ENCODE peak calls at places on chromosomes 16 and 17, in six cellular contexts. G, J, R, A, X and F are unnamed samples.

GRCh38 chr16:89502319-89502843 is 5.8 kb upstream of the SPG7 start:
- DNase-seq in G (no peak), J (no peak), R (no peak), A (no peak), X (no peak), F (no peak)

GRCh38 chr17:57670769-57671545 is 74.1 kb downstream of the CCDC182 start:
- DNase-seq in G (no peak), J (no peak), R (no peak), A (no peak), X (no peak), F (no peak)

GRCh38 chr17:47660064-47660492 is 10.4 kb downstream of the KPNB1 start:
- DNase-seq in G (no peak), J (no peak), R (no peak), A (no peak), X (no peak), F (no peak)

GRCh38 chr16:57471852-57472664 is 9.6 kb downstream of the POLR2C start:
- DNase-seq in G (no peak), J (no peak), R (no peak), A (peak), X (no peak), F (no peak)

GRCh38 chr17:9254841-9255240 is 233.5 kb downstream of the NTN1 start:
- DNase-seq in G (no peak), J (no peak), R (no peak), A (no peak), X (no peak), F (no peak)

GRCh38 chr17:32274101-32274500 is 8.5 kb downstream of the RHBDL3 start:
- DNase-seq in G (no peak), J (no peak), R (no peak), A (no peak), X (no peak), F (no peak)

GRCh38 chr17:49715717-49716279 is 8.0 kb upstream of the SLC35B1 start:
- DNase-seq in G (no peak), J (no peak), R (no peak), A (no peak), X (no peak), F (no peak)

GRCh38 chr17:751269-752001 is 629 bp downstream of the GEMIN4 start:
- DNase-seq in G (no peak), J (peak), R (no peak), A (peak), X (peak), F (no peak)

GRCh38 chr17:47810200-47810821 is 11.3 kb downstream of the OSBPL7 start:
- DNase-seq in G (no peak), J (no peak), R (no peak), A (no peak), X (no peak), F (no peak)

GRCh38 chr16:77993586-77993985 is 28.8 kb upstream of the CLEC3A start:
- DNase-seq in G (no peak), J (no peak), R (no peak), A (no peak), X (no peak), F (no peak)

GRCh38 chr17:50129946-50130777 is at the start of gene SAMD14:
- DNase-seq in G (peak), J (no peak), R (peak), A (peak), X (no peak), F (no peak)

GRCh38 chr16:75379911-75380847 is 53.1 kb downstream of the CFDP1 start:
- DNase-seq in G (peak), J (no peak), R (no peak), A (no peak), X (no peak), F (no peak)

GRCh38 chr16:47029724-47030123 is 56.2 kb upstream of the DNAJA2 start:
- DNase-seq in G (no peak), J (no peak), R (no peak), A (no peak), X (no peak), F (no peak)

GRCh38 chr17:3935140-3935542 is 18.9 kb upstream of the P2RX1 start:
- DNase-seq in G (no peak), J (peak), R (peak), A (peak), X (peak), F (no peak)

GRCh38 chr16:88086571-88087516 is 135.6 kb downstream of the BANP start:
- DNase-seq in G (no peak), J (no peak), R (no peak), A (no peak), X (no peak), F (no peak)
- H3K27ac ChIP-seq in G (no peak), J (no peak), R (no peak), A (no peak), X (no peak), F (no peak)

DNA sequence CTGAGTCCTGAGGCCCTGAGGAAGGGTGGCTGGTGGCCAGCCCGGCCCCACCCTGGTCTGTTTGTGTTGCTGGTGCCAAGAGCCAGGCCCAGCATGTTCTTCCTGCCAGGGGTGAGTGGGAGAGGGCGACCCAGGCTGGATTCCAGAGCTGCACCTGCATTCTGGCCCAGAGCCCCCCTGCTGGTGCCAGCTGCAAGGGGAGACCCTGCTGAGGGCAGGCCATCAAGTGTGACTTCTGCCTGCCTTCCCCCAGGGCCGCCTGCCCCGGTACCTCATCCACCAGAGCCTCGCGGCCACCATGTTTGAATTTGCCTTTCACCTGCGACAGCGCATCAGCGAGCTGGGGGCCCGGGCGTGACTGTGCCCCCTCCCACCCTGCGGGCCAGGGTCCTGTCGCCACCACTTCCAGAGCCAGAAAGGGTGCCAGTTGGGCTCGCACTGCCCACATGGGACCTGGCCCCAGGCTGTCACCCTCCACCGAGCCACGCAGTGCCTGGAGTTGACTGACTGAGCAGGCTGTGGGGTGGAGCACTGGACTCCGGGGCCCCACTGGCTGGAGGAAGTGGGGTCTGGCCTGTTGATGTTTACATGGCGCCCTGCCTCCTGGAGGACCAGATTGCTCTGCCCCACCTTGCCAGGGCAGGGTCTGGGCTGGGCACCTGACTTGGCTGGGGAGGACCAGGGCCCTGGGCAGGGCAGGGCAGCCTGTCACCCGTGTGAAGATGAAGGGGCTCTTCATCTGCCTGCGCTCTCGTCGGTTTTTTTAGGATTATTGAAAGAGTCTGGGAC is 2.4 kb upstream of the TCAP start:
- DNase-seq in G (no peak), J (no peak), R (peak), A (no peak), X (no peak), F (no peak)
- H3K27ac ChIP-seq in G (no peak), J (peak), R (peak), A (no peak), X (peak), F (peak)

DNA sequence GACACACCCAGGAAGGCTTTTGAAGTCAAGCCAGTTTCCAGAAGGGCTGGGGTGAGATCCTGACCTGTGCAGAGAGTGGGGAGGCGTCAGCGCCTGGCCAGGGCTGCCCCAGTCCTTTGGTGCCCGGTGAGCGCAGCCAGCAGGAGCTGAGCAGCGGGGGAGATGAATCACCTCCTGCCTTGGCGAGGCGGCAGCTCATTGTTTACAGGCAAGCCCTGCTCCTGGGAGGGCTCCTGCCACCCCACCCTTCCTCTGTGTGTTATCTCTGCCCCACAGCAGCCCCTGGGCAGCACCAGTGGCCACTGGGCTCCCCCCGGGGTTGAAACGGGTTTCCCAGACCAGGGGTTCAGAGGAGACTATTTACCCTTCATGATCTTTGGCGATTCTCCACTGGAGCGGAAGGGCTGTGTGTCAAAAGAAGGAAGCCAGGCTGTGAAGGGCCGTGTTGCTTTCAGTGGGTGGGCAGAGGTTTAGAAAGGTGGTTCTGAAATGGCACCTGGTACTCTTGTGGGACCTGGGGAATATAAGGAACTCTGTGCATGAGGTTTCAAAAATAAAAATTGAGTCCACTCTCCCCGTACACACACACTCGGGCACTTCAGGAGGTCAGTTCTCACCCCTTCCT is 14.1 kb upstream of the ITGB4 start:
- DNase-seq in G (no peak), J (peak), R (peak), A (no peak), X (peak), F (no peak)
- H3K27ac ChIP-seq in G (no peak), J (no peak), R (peak), A (peak), X (peak), F (peak)

GRCh38 chr17:83051423-83052240 is 27.8 kb upstream of the METRNL start:
- DNase-seq in G (peak), J (peak), R (peak), A (peak), X (peak), F (peak)

GRCh38 chr17:83052241-83052564 is 27.2 kb upstream of the METRNL start:
- DNase-seq in G (no peak), J (no peak), R (no peak), A (no peak), X (no peak), F (no peak)

GRCh38 chr17:83054518-83055125 is 24.8 kb upstream of the METRNL start:
- DNase-seq in G (no peak), J (no peak), R (no peak), A (no peak), X (no peak), F (peak)

GRCh38 chr17:83053779-83054451 is 25.5 kb upstream of the METRNL start:
- DNase-seq in G (no peak), J (no peak), R (no peak), A (no peak), X (peak), F (no peak)

GRCh38 chr17:83053021-83053778 is 26.2 kb upstream of the METRNL start:
- DNase-seq in G (no peak), J (no peak), R (no peak), A (no peak), X (peak), F (no peak)
- H3K27ac ChIP-seq in G (no peak), J (peak), R (peak), A (no peak), X (peak), F (peak)

GRCh38 chr17:2277430-2278170 is 26.0 kb downstream of the SMG6 start:
- DNase-seq in G (no peak), J (no peak), R (no peak), A (no peak), X (no peak), F (no peak)

GRCh38 chr17:2283302-2283701 is 20.3 kb downstream of the SMG6 start:
- DNase-seq in G (no peak), J (no peak), R (no peak), A (no peak), X (no peak), F (no peak)

GRCh38 chr17:2279707-2280106 is 23.9 kb downstream of the SMG6 start:
- DNase-seq in G (no peak), J (no peak), R (no peak), A (no peak), X (no peak), F (no peak)

GRCh38 chr17:2282297-2282873 is 21.2 kb downstream of the SMG6 start:
- DNase-seq in G (peak), J (no peak), R (no peak), A (peak), X (no peak), F (no peak)
- H3K27ac ChIP-seq in G (no peak), J (no peak), R (no peak), A (peak), X (no peak), F (no peak)

GRCh38 chr16:84618428-84619102 is 687 bp upstream of the COTL1 start:
- DNase-seq in G (no peak), J (peak), R (no peak), A (peak), X (no peak), F (no peak)
- H3K27ac ChIP-seq in G (no peak), J (no peak), R (no peak), A (peak), X (peak), F (no peak)

GRCh38 chr16:85936761-85937343 is 37.9 kb downstream of the IRF8 start:
- DNase-seq in G (no peak), J (no peak), R (no peak), A (no peak), X (no peak), F (no peak)

GRCh38 chr16:85941863-85942644 is 43.1 kb downstream of the IRF8 start:
- DNase-seq in G (no peak), J (no peak), R (no peak), A (no peak), X (no peak), F (no peak)

GRCh38 chr16:85935957-85936760 is 37.2 kb downstream of the IRF8 start:
- DNase-seq in G (peak), J (no peak), R (no peak), A (no peak), X (no peak), F (no peak)

GRCh38 chr16:85943702-85944101 is 44.7 kb downstream of the IRF8 start:
- DNase-seq in G (no peak), J (no peak), R (no peak), A (no peak), X (no peak), F (no peak)

DNA sequence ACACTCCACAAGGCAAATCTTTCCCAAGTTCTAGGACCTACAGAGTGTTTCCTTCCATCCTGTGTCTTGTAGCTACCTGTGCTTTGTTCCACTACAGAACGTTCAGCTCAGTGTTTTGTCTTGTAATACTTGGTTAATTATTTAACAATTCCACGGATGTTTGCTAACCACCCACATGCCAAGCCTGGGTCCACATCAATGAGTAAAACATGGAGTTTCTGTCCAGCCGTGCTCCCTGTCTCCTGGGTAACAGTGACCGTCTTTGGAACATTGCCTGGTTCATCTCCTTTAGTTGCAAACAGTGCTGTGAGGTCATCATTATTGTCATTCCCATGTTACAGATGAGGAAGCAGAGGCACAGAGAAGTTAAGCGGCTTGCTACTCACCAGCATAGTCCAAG is 41.3 kb downstream of the IRF8 start:
- DNase-seq in G (no peak), J (no peak), R (no peak), A (no peak), X (no peak), F (no peak)
- H3K27ac ChIP-seq in G (no peak), J (no peak), R (no peak), A (no peak), X (no peak), F (no peak)

GRCh38 chr16:51222016-51222415 is 70.9 kb upstream of the SALL1 start:
- DNase-seq in G (no peak), J (no peak), R (no peak), A (no peak), X (no peak), F (no peak)

GRCh38 chr16:51228097-51228659 is 77.1 kb upstream of the SALL1 start:
- DNase-seq in G (no peak), J (no peak), R (no peak), A (no peak), X (no peak), F (no peak)

GRCh38 chr16:51225902-51226301 is 74.8 kb upstream of the SALL1 start:
- DNase-seq in G (no peak), J (no peak), R (no peak), A (no peak), X (no peak), F (no peak)

DNA sequence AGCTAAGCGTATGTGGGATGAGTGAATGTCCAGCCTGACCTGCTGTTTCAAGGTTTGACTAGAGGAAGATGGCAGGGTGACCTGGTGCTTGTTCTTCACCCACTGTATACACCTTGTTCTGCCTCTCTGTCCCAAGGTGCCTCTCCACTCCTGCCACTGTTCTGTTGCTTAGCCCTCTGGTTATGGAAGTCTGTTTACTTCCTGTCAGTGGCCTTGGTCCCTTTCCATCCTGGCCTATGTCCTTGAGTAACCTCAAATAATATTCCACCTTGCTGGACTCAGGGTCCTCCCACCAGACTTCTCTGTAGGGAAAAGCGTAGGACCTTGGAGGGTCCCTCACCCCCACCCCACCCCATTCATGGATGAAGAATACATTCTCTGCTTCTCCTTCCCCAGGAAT is 73.2 kb upstream of the SALL1 start:
- DNase-seq in G (no peak), J (no peak), R (no peak), A (no peak), X (no peak), F (no peak)
- H3K27ac ChIP-seq in G (no peak), J (no peak), R (no peak), A (no peak), X (no peak), F (no peak)

GRCh38 chr17:42891539-42892152 is 9.0 kb upstream of the G6PC1 start:
- DNase-seq in G (no peak), J (peak), R (peak), A (no peak), X (peak), F (no peak)
- H3K27ac ChIP-seq in G (no peak), J (peak), R (peak), A (no peak), X (peak), F (no peak)

GRCh38 chr16:19415918-19416317 is 1.8 kb upstream of the TMC5 start:
- DNase-seq in G (no peak), J (no peak), R (no peak), A (no peak), X (no peak), F (no peak)

GRCh38 chr16:19410435-19411153 is 7.1 kb upstream of the TMC5 start:
- DNase-seq in G (no peak), J (no peak), R (peak), A (peak), X (no peak), F (peak)

GRCh38 chr16:19415461-19415860 is 2.2 kb upstream of the TMC5 start:
- DNase-seq in G (no peak), J (no peak), R (no peak), A (no peak), X (no peak), F (no peak)

GRCh38 chr16:19406891-19407491 is 10.7 kb upstream of the TMC5 start:
- DNase-seq in G (no peak), J (no peak), R (no peak), A (no peak), X (no peak), F (no peak)

DNA sequence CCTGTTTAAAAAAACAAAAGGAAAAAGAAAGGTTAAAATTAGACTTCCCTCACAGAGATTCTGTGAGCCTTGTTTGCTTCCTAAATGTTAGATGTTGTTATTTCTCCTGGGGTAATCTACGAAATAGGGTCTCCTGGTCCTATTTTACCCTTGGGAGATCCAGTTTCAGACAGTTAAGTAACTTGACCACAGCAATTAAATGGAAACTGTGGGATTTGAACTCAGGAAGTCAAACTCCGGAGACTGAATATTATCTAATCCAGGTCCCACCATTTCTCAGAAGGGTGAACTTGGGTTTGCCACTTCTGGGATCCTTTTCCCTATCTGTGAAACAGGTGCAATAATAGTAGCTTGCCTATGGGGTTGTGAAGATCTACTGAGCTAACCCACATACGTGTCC is 6.4 kb upstream of the TMC5 start:
- DNase-seq in G (no peak), J (no peak), R (no peak), A (no peak), X (no peak), F (no peak)
- H3K27ac ChIP-seq in G (no peak), J (no peak), R (no peak), A (no peak), X (no peak), F (no peak)